ENCODE peak calls at places on chromosomes 4 and X, in seven cellular contexts. One of them, this sample, is unnamed.
A peak's percentile ranks its signal among the peaks of the same experiment; 100 is the strongest.

GRCh38 chr4:125323547-125324100 is 8.9 kb downstream of the FAT4 start:
- DNase-seq in endodermal cell: no peak
- DNase-seq in K562: no peak
- DNase-seq in heart right ventricle: no peak
- DNase-seq in OCI-LY7: no peak
- DNase-seq in PC-3: peak; percentile 68
- DNase-seq in upper lobe of right lung: no peak
- DNase-seq in this sample: no peak

GRCh38 chrX:28920554-28920953 is 333.3 kb downstream of the IL1RAPL1 start:
- DNase-seq in endodermal cell: no peak
- DNase-seq in K562: no peak
- DNase-seq in heart right ventricle: no peak
- DNase-seq in OCI-LY7: no peak
- DNase-seq in PC-3: peak; percentile 30
- DNase-seq in upper lobe of right lung: no peak
- DNase-seq in this sample: no peak

GRCh38 chr4:93814722-93815121 is 13.8 kb upstream of the ATOH1 start:
- DNase-seq in endodermal cell: peak; percentile 62
- DNase-seq in K562: no peak
- DNase-seq in heart right ventricle: no peak
- DNase-seq in OCI-LY7: peak; percentile 11
- DNase-seq in PC-3: no peak
- DNase-seq in upper lobe of right lung: no peak
- DNase-seq in this sample: no peak

GRCh38 chr4:8547912-8548730 is 32.1 kb upstream of the GPR78 start:
- DNase-seq in endodermal cell: peak; percentile 45
- DNase-seq in K562: no peak
- DNase-seq in heart right ventricle: no peak
- DNase-seq in OCI-LY7: no peak
- DNase-seq in PC-3: peak; percentile 77
- DNase-seq in upper lobe of right lung: peak; percentile 40
- DNase-seq in this sample: no peak

GRCh38 chr4:73922766-73923630 is 53.8 kb downstream of the CXCL1 start:
- DNase-seq in endodermal cell: no peak
- DNase-seq in K562: no peak
- DNase-seq in heart right ventricle: no peak
- DNase-seq in OCI-LY7: no peak
- DNase-seq in PC-3: peak; percentile 83
- DNase-seq in upper lobe of right lung: no peak
- DNase-seq in this sample: no peak

GRCh38 chr4:125666635-125667034 is 351.9 kb downstream of the FAT4 start:
- DNase-seq in endodermal cell: no peak
- DNase-seq in K562: no peak
- DNase-seq in heart right ventricle: no peak
- DNase-seq in OCI-LY7: no peak
- DNase-seq in PC-3: no peak
- DNase-seq in upper lobe of right lung: no peak
- DNase-seq in this sample: no peak

GRCh38 chr4:124025423-124025822 is 628.8 kb downstream of the SPRY1 start:
- DNase-seq in endodermal cell: no peak
- DNase-seq in K562: no peak
- DNase-seq in heart right ventricle: no peak
- DNase-seq in OCI-LY7: no peak
- DNase-seq in PC-3: no peak
- DNase-seq in upper lobe of right lung: no peak
- DNase-seq in this sample: no peak

GRCh38 chrX:3262906-3263305 is 83.5 kb downstream of the MXRA5 start:
- DNase-seq in endodermal cell: no peak
- DNase-seq in K562: no peak
- DNase-seq in heart right ventricle: no peak
- DNase-seq in OCI-LY7: no peak
- DNase-seq in PC-3: peak; percentile 63
- DNase-seq in upper lobe of right lung: no peak
- DNase-seq in this sample: no peak

GRCh38 chr4:185379326-185380295 is 16.1 kb downstream of the LRP2BP start:
- DNase-seq in endodermal cell: no peak
- DNase-seq in K562: no peak
- DNase-seq in heart right ventricle: no peak
- DNase-seq in OCI-LY7: no peak
- DNase-seq in PC-3: no peak
- DNase-seq in upper lobe of right lung: no peak
- DNase-seq in this sample: no peak
- H3K27ac ChIP-seq in endodermal cell: no peak overlapping the region
- H3K27ac ChIP-seq in K562: no peak overlapping the region
- H3K27ac ChIP-seq in heart right ventricle: no peak overlapping the region
- H3K27ac ChIP-seq in OCI-LY7: no peak overlapping the region
- H3K27ac ChIP-seq in PC-3: no peak overlapping the region
- H3K27ac ChIP-seq in upper lobe of right lung: no peak overlapping the region
- H3K27ac ChIP-seq in this sample: no peak overlapping the region

GRCh38 chr4:110503588-110504435 is 27.9 kb downstream of the ENPEP start:
- DNase-seq in endodermal cell: peak; percentile 58
- DNase-seq in K562: no peak
- DNase-seq in heart right ventricle: no peak
- DNase-seq in OCI-LY7: no peak
- DNase-seq in PC-3: no peak
- DNase-seq in upper lobe of right lung: no peak
- DNase-seq in this sample: no peak
- H3K4me3 ChIP-seq in endodermal cell: no peak overlapping the region
- H3K4me3 ChIP-seq in K562: no peak overlapping the region
- H3K4me3 ChIP-seq in heart right ventricle: no peak overlapping the region
- H3K4me3 ChIP-seq in OCI-LY7: no peak overlapping the region
- H3K4me3 ChIP-seq in PC-3: no peak overlapping the region
- H3K4me3 ChIP-seq in upper lobe of right lung: no peak overlapping the region
- H3K4me3 ChIP-seq in this sample: no peak overlapping the region

GRCh38 chr4:6172927-6173200 is 27.5 kb downstream of the JAKMIP1 start:
- DNase-seq in endodermal cell: no peak
- DNase-seq in K562: no peak
- DNase-seq in heart right ventricle: no peak
- DNase-seq in OCI-LY7: no peak
- DNase-seq in PC-3: no peak
- DNase-seq in upper lobe of right lung: no peak
- DNase-seq in this sample: no peak
- H3K27ac ChIP-seq in endodermal cell: no peak overlapping the region
- H3K27ac ChIP-seq in K562: no peak overlapping the region
- H3K27ac ChIP-seq in heart right ventricle: no peak overlapping the region
- H3K27ac ChIP-seq in OCI-LY7: no peak overlapping the region
- H3K27ac ChIP-seq in PC-3: no peak overlapping the region
- H3K27ac ChIP-seq in upper lobe of right lung: no peak overlapping the region
- H3K27ac ChIP-seq in this sample: no peak overlapping the region

GRCh38 chrX:53049127-53049517 is 533 bp downstream of the GPR173 start:
- DNase-seq in endodermal cell: peak; percentile 50
- DNase-seq in K562: no peak
- DNase-seq in heart right ventricle: no peak
- DNase-seq in OCI-LY7: no peak
- DNase-seq in PC-3: no peak
- DNase-seq in upper lobe of right lung: no peak
- DNase-seq in this sample: peak; percentile 60
- H3K4me3 ChIP-seq in endodermal cell: no peak overlapping the region
- H3K4me3 ChIP-seq in K562: no peak overlapping the region
- H3K4me3 ChIP-seq in heart right ventricle: peak overlapping the region; percentile 54
- H3K4me3 ChIP-seq in OCI-LY7: peak overlapping the region; percentile 81
- H3K4me3 ChIP-seq in PC-3: peak overlapping the region; percentile 63
- H3K4me3 ChIP-seq in upper lobe of right lung: peak overlapping the region; percentile 34
- H3K4me3 ChIP-seq in this sample: no peak overlapping the region

DNA sequence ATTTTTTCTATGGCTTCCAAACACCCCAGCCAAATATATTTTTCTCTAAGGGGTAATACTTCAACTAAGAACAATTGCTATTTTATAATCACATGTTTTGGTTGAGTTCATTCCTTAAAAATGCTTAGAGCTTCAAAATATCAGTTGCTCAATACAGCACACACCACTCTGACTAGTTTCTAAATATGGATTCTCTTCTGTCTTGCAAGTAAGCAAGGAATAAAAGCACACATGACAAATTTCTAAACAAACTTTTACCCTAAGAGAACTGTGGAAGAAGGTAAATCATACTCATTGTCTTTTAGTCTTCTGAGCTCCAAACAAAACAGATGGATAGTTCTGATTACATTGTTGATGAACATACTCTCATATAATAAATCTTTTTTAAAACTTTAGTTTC is 27.2 kb downstream of the ANTXR2 start:
- DNase-seq in endodermal cell: no peak
- DNase-seq in K562: no peak
- DNase-seq in heart right ventricle: no peak
- DNase-seq in OCI-LY7: no peak
- DNase-seq in PC-3: no peak
- DNase-seq in upper lobe of right lung: no peak
- DNase-seq in this sample: no peak
- H3K27ac ChIP-seq in endodermal cell: no peak overlapping the region
- H3K27ac ChIP-seq in K562: no peak overlapping the region
- H3K27ac ChIP-seq in heart right ventricle: peak overlapping the region; percentile 8
- H3K27ac ChIP-seq in OCI-LY7: no peak overlapping the region
- H3K27ac ChIP-seq in PC-3: no peak overlapping the region
- H3K27ac ChIP-seq in upper lobe of right lung: no peak overlapping the region
- H3K27ac ChIP-seq in this sample: no peak overlapping the region

GRCh38 chr4:150283689-150284088 is 205.4 kb downstream of the DCLK2 start:
- DNase-seq in endodermal cell: no peak
- DNase-seq in K562: no peak
- DNase-seq in heart right ventricle: no peak
- DNase-seq in OCI-LY7: no peak
- DNase-seq in PC-3: peak; percentile 15
- DNase-seq in upper lobe of right lung: no peak
- DNase-seq in this sample: no peak
- H3K4me3 ChIP-seq in endodermal cell: no peak overlapping the region
- H3K4me3 ChIP-seq in K562: no peak overlapping the region
- H3K4me3 ChIP-seq in heart right ventricle: no peak overlapping the region
- H3K4me3 ChIP-seq in OCI-LY7: no peak overlapping the region
- H3K4me3 ChIP-seq in PC-3: no peak overlapping the region
- H3K4me3 ChIP-seq in upper lobe of right lung: no peak overlapping the region
- H3K4me3 ChIP-seq in this sample: no peak overlapping the region

This sample was measured in pancreas.